ENCODE peak calls at places on chromosome 13, in eight cellular contexts. P is BJ, M is heart right ventricle, B is A172, W is anterior cingulate cortex, K is AG08395, I is LHCN-M2, T is H54. R is an unnamed sample.

GRCh38 chr13:72126424-72126823 is 259.4 kb upstream of the DACH1 start:
- DNase-seq in P (no peak), M (no peak), B (no peak), W (no peak), K (no peak), I (peak), T (no peak), R (no peak)

GRCh38 chr13:20902438-20903163 is at the start of gene XPO4:
- DNase-seq in P (peak), M (peak), B (peak), W (peak), K (peak), I (peak), T (peak), R (peak)

GRCh38 chr13:76086729-76087128 is 450.6 kb downstream of the LMO7 start:
- DNase-seq in P (no peak), M (no peak), B (no peak), W (no peak), K (no peak), I (no peak), T (no peak), R (no peak)

GRCh38 chr13:45989607-45990006 is 62.9 kb downstream of the ZC3H13 start:
- DNase-seq in P (peak), M (no peak), B (no peak), W (no peak), K (peak), I (peak), T (no peak), R (no peak)

GRCh38 chr13:97212540-97213146 is 9.5 kb upstream of the MBNL2 start:
- DNase-seq in P (no peak), M (no peak), B (peak), W (no peak), K (peak), I (peak), T (peak), R (no peak)

GRCh38 chr13:112877976-112878955 is 90.7 kb upstream of the MCF2L start:
- DNase-seq in P (no peak), M (peak), B (no peak), W (no peak), K (no peak), I (no peak), T (no peak), R (no peak)

GRCh38 chr13:32142956-32143375 is 111.4 kb downstream of the FRY start:
- DNase-seq in P (peak), M (no peak), B (peak), W (no peak), K (peak), I (peak), T (no peak), R (no peak)

GRCh38 chr13:50990540-50991506 is 81.2 kb downstream of the RNASEH2B start:
- DNase-seq in P (peak), M (no peak), B (no peak), W (no peak), K (peak), I (peak), T (no peak), R (peak)

GRCh38 chr13:73733691-73734090 is 400.5 kb downstream of the KLF12 start:
- DNase-seq in P (no peak), M (no peak), B (no peak), W (no peak), K (no peak), I (peak), T (no peak), R (no peak)

GRCh38 chr13:33139186-33139585 is 123.0 kb downstream of the KL start:
- DNase-seq in P (no peak), M (peak), B (no peak), W (no peak), K (no peak), I (no peak), T (no peak), R (no peak)

GRCh38 chr13:33233547-33233946 is 52.0 kb downstream of the STARD13 start:
- DNase-seq in P (no peak), M (peak), B (no peak), W (no peak), K (no peak), I (no peak), T (no peak), R (no peak)

GRCh38 chr13:75444016-75444415 is 38.0 kb downstream of the TBC1D4 start:
- DNase-seq in P (no peak), M (no peak), B (no peak), W (no peak), K (no peak), I (no peak), T (no peak), R (no peak)

GRCh38 chr13:110416131-110416584 is 109.1 kb downstream of the COL4A2 start:
- DNase-seq in P (peak), M (no peak), B (no peak), W (no peak), K (no peak), I (no peak), T (no peak), R (no peak)

GRCh38 chr13:22103046-22103445 is 432.2 kb downstream of the FGF9 start:
- DNase-seq in P (no peak), M (no peak), B (no peak), W (no peak), K (no peak), I (no peak), T (no peak), R (no peak)

GRCh38 chr13:52051400-52051799 is 26.9 kb downstream of the UTP14C start:
- DNase-seq in P (no peak), M (no peak), B (no peak), W (no peak), K (no peak), I (no peak), T (no peak), R (no peak)

GRCh38 chr13:102846261-102847015 is 606 bp downstream of the ERCC5 start:
- DNase-seq in P (no peak), M (peak), B (peak), W (no peak), K (peak), I (peak), T (no peak), R (peak)

GRCh38 chr13:107900775-107901174 is 314.6 kb downstream of the LIG4 start:
- DNase-seq in P (no peak), M (no peak), B (no peak), W (no peak), K (no peak), I (no peak), T (no peak), R (no peak)

GRCh38 chr13:49304763-49305695 is 57.3 kb downstream of the CDADC1 start:
- DNase-seq in P (no peak), M (no peak), B (no peak), W (no peak), K (no peak), I (no peak), T (no peak), R (no peak)

GRCh38 chr13:50419896-50420295 is 404.7 kb downstream of the KCNRG start:
- DNase-seq in P (no peak), M (peak), B (no peak), W (no peak), K (no peak), I (no peak), T (no peak), R (no peak)

GRCh38 chr13:111099292-111099691 is 15.8 kb upstream of the ARHGEF7 start:
- DNase-seq in P (no peak), M (no peak), B (no peak), W (no peak), K (no peak), I (no peak), T (no peak), R (no peak)

GRCh38 chr13:66402071-66402470 is 828.1 kb downstream of the PCDH9 start:
- DNase-seq in P (no peak), M (no peak), B (no peak), W (no peak), K (no peak), I (no peak), T (no peak), R (no peak)

GRCh38 chr13:99892866-99893504 is 78.6 kb downstream of the ZIC5 start:
- DNase-seq in P (no peak), M (no peak), B (no peak), W (no peak), K (no peak), I (no peak), T (no peak), R (no peak)

GRCh38 chr13:113930711-113931637 is 42.9 kb downstream of the C13orf46 start:
- DNase-seq in P (no peak), M (no peak), B (peak), W (no peak), K (no peak), I (peak), T (no peak), R (no peak)

GRCh38 chr13:55199132-55199531 is 1941.6 kb upstream of the PRR20A start:
- DNase-seq in P (no peak), M (no peak), B (peak), W (no peak), K (no peak), I (no peak), T (no peak), R (no peak)

GRCh38 chr13:46197299-46197975 is 14.3 kb upstream of the LRRC63 start:
- DNase-seq in P (no peak), M (no peak), B (no peak), W (no peak), K (peak), I (no peak), T (no peak), R (no peak)

GRCh38 chr13:113981611-113982295 is 7.9 kb upstream of the C13orf46 start:
- DNase-seq in P (no peak), M (no peak), B (no peak), W (no peak), K (no peak), I (no peak), T (no peak), R (no peak)

GRCh38 chr13:50075619-50076097 is 60.4 kb downstream of the KCNRG start:
- DNase-seq in P (no peak), M (no peak), B (no peak), W (no peak), K (no peak), I (no peak), T (no peak), R (no peak)

GRCh38 chr13:74575729-74576125 is 441.5 kb upstream of the KLF12 start:
- DNase-seq in P (no peak), M (peak), B (peak), W (peak), K (peak), I (peak), T (peak), R (peak)

GRCh38 chr13:40438999-40439797 is 227.2 kb downstream of the FOXO1 start:
- DNase-seq in P (no peak), M (no peak), B (no peak), W (no peak), K (peak), I (peak), T (no peak), R (no peak)

GRCh38 chr13:33270906-33271538 is 14.5 kb downstream of the STARD13 start:
- DNase-seq in P (no peak), M (no peak), B (no peak), W (no peak), K (no peak), I (no peak), T (no peak), R (no peak)

GRCh38 chr13:94708031-94708571 is 4.2 kb downstream of the SOX21 start:
- DNase-seq in P (no peak), M (no peak), B (no peak), W (peak), K (no peak), I (no peak), T (no peak), R (peak)

GRCh38 chr13:91450913-91451312 is 52.5 kb downstream of the GPC5 start:
- DNase-seq in P (no peak), M (no peak), B (no peak), W (no peak), K (no peak), I (no peak), T (no peak), R (no peak)

GRCh38 chr13:30915691-30916541 is 9.8 kb downstream of the MEDAG start:
- DNase-seq in P (no peak), M (no peak), B (no peak), W (no peak), K (no peak), I (no peak), T (no peak), R (no peak)

GRCh38 chr13:42078113-42078769 is 29.8 kb downstream of the DGKH start:
- DNase-seq in P (no peak), M (no peak), B (no peak), W (no peak), K (peak), I (peak), T (no peak), R (no peak)

GRCh38 chr13:112774829-112775565 is 85.2 kb downstream of the ATP11A start:
- DNase-seq in P (no peak), M (no peak), B (no peak), W (no peak), K (no peak), I (no peak), T (no peak), R (no peak)

GRCh38 chr13:51966186-51966585 is 45.1 kb downstream of the ATP7B start:
- DNase-seq in P (no peak), M (no peak), B (no peak), W (no peak), K (no peak), I (no peak), T (no peak), R (no peak)

GRCh38 chr13:40130871-40131636 is 475.6 kb downstream of the COG6 start:
- DNase-seq in P (no peak), M (no peak), B (peak), W (no peak), K (peak), I (peak), T (peak), R (no peak)